ENCODE peak calls at places on chromosomes 7 and 10, in ten cellular contexts. R, A, O, M, Y, C, F, W, P and G are unnamed samples.

GRCh38 chr10:26215923-26216576 is 524 bp upstream of the GAD2 start:
- DNase-seq in R (no peak), C (no peak), Y (peak; percentile 62), P (no peak), O (peak; percentile 69), F (no peak), M (no peak), A (peak; percentile 0), W (no peak), G (no peak)

GRCh38 chr7:131521651-131522163 is 34.7 kb downstream of the PODXL start:
- DNase-seq in F (no peak), P (no peak), A (peak; percentile 36), W (no peak), O (no peak), R (no peak), Y (no peak), M (no peak), C (no peak), G (no peak)

GRCh38 chr10:24930427-24930826 is 22.0 kb downstream of the PRTFDC1 start:
- DNase-seq in M (no peak), F (no peak), R (no peak), W (no peak), A (no peak), O (no peak), P (no peak), Y (no peak), C (no peak), G (no peak)

GRCh38 chr10:100887761-100888296 is 24.9 kb upstream of the SLF2 start:
- DNase-seq in A (no peak), Y (no peak), O (no peak), R (no peak), W (no peak), C (no peak), M (no peak), P (no peak), F (no peak), G (no peak)

GRCh38 chr7:150435390-150436073 is 14.9 kb upstream of the GIMAP8 start:
- DNase-seq in C (peak; percentile 80), F (no peak), O (no peak), W (no peak), P (no peak), M (no peak), Y (no peak), R (no peak), A (no peak), G (no peak)

GRCh38 chr7:17939670-17940301 is 508 bp downstream of the SNX13 start:
- DNase-seq in F (peak; percentile 57), O (peak; percentile 53), R (peak; percentile 41), M (peak; percentile 45), Y (peak; percentile 26), P (peak; percentile 56), W (peak; percentile 33), C (peak; percentile 58), A (peak; percentile 29), G (peak; percentile 41)

GRCh38 chr10:122494833-122495232 is 33.5 kb downstream of the HTRA1 start:
- DNase-seq in R (no peak), W (no peak), M (no peak), A (peak; percentile 88), C (no peak), F (peak; percentile 69), P (no peak), O (no peak), Y (no peak), G (peak; percentile 98)

GRCh38 chr10:111175786-111176185 is 99.0 kb downstream of the ADRA2A start:
- DNase-seq in W (no peak), Y (no peak), F (no peak), P (no peak), A (no peak), C (no peak), O (no peak), M (no peak), R (no peak), G (peak; percentile 55)

GRCh38 chr7:13017325-13017853 is 330.0 kb downstream of the ARL4A start:
- DNase-seq in W (no peak), M (no peak), O (no peak), A (peak; percentile 87), R (no peak), Y (peak; percentile 84), C (no peak), F (peak; percentile 51), P (peak; percentile 31), G (peak; percentile 76)

GRCh38 chr10:48287417-48288391 is 13.2 kb upstream of the FRMPD2 start:
- DNase-seq in P (peak; percentile 75), F (no peak), R (no peak), O (no peak), W (no peak), M (no peak), A (no peak), Y (no peak), C (peak; percentile 95), G (no peak)

GRCh38 chr7:104963991-104964385 is 50.0 kb upstream of the KMT2E start:
- DNase-seq in W (no peak), C (no peak), R (no peak), M (no peak), P (no peak), A (peak; percentile 73), O (no peak), F (no peak), Y (no peak), G (peak; percentile 61)

GRCh38 chr7:37198906-37199485 is 249.7 kb downstream of the ELMO1 start:
- DNase-seq in W (peak; percentile 57), P (peak; percentile 86), O (peak; percentile 53), M (peak; percentile 66), F (peak; percentile 82), R (peak; percentile 77), C (peak; percentile 91), Y (peak; percentile 85), A (peak; percentile 71), G (peak; percentile 73)

GRCh38 chr7:102236592-102237287 is 49.9 kb upstream of the SH2B2 start:
- DNase-seq in Y (peak; percentile 53), C (peak; percentile 53), O (peak; percentile 30), R (peak; percentile 39), M (peak; percentile 21), A (peak; percentile 65), P (no peak), F (peak; percentile 90), W (peak; percentile 4), G (peak; percentile 50)

GRCh38 chr10:114525368-114525949 is 121.2 kb upstream of the AFAP1L2 start:
- DNase-seq in R (no peak), F (no peak), A (peak; percentile 54), P (no peak), Y (no peak), O (no peak), M (no peak), C (no peak), W (peak; percentile 68), G (no peak)